ENCODE peak calls at places on chromosomes 6 and 20, in ten cellular contexts. U is tibial nerve, Q is colonic mucosa, H is PC-9, L is HL-60, P is AG04450, G is thoracic aorta, F is IMR-90, C is uterus, R is cardiac muscle cell. S is an unnamed sample.

GRCh38 chr20:35312348-35312747 is 20.1 kb upstream of the FAM83C start:
- DNase-seq in U (no peak), Q (no peak), H (peak), L (no peak), P (peak), G (no peak), F (peak), C (no peak), R (peak), S (peak)

GRCh38 chr20:18712877-18713276 is 100.7 kb upstream of the SCP2D1 start:
- DNase-seq in U (no peak), Q (no peak), H (no peak), L (no peak), P (no peak), G (no peak), F (no peak), C (no peak), R (no peak), S (no peak)

GRCh38 chr6:3320238-3320637 is 61.5 kb downstream of the PSMG4 start:
- DNase-seq in U (no peak), Q (no peak), H (no peak), L (no peak), P (no peak), G (no peak), F (no peak), C (no peak), R (no peak), S (no peak)

GRCh38 chr6:45448417-45449389 is 71.0 kb upstream of the SUPT3H start:
- DNase-seq in U (no peak), Q (no peak), H (no peak), L (no peak), P (no peak), G (no peak), F (peak), C (no peak), R (no peak), S (no peak)

GRCh38 chr6:16392010-16392409 is 153.6 kb downstream of the GMPR start:
- DNase-seq in U (no peak), Q (no peak), H (no peak), L (no peak), P (no peak), G (no peak), F (no peak), C (no peak), R (peak), S (no peak)

GRCh38 chr6:39003072-39003471 is 45.5 kb upstream of the GLP1R start:
- DNase-seq in U (no peak), Q (no peak), H (no peak), L (no peak), P (no peak), G (no peak), F (no peak), C (no peak), R (peak), S (no peak)

GRCh38 chr6:42404494-42404893 is 47.2 kb downstream of the TRERF1 start:
- DNase-seq in U (no peak), Q (peak), H (peak), L (no peak), P (no peak), G (no peak), F (peak), C (no peak), R (peak), S (peak)

GRCh38 chr6:167576050-167576741 is 250.5 kb upstream of the AFDN start:
- DNase-seq in U (no peak), Q (peak), H (no peak), L (no peak), P (no peak), G (no peak), F (no peak), C (no peak), R (no peak), S (no peak)

GRCh38 chr20:63625771-63626423 is 1.0 kb downstream of the GMEB2 start:
- DNase-seq in U (no peak), Q (no peak), H (no peak), L (no peak), P (no peak), G (no peak), F (peak), C (no peak), R (peak), S (no peak)

GRCh38 chr6:109315331-109316129 is 66.7 kb downstream of the CD164 start:
- DNase-seq in U (no peak), Q (no peak), H (no peak), L (no peak), P (no peak), G (no peak), F (no peak), C (no peak), R (no peak), S (no peak)

GRCh38 chr6:313917-314316 is 21.6 kb downstream of the DUSP22 start:
- DNase-seq in U (no peak), Q (no peak), H (no peak), L (no peak), P (no peak), G (no peak), F (peak), C (no peak), R (no peak), S (no peak)

GRCh38 chr6:2179950-2180349 is 65.5 kb downstream of the GMDS start:
- DNase-seq in U (no peak), Q (no peak), H (no peak), L (no peak), P (no peak), G (no peak), F (peak), C (no peak), R (peak), S (no peak)

GRCh38 chr20:47765715-47766594 is 19.3 kb downstream of the SULF2 start:
- DNase-seq in U (no peak), Q (no peak), H (peak), L (no peak), P (no peak), G (no peak), F (no peak), C (no peak), R (no peak), S (no peak)

GRCh38 chr6:22141271-22141745 is 155.5 kb downstream of the PRL start:
- DNase-seq in U (no peak), Q (no peak), H (peak), L (no peak), P (no peak), G (no peak), F (peak), C (peak), R (peak), S (no peak)

GRCh38 chr20:10328897-10329255 is 105.1 kb downstream of the MKKS start:
- DNase-seq in U (no peak), Q (no peak), H (no peak), L (no peak), P (no peak), G (no peak), F (no peak), C (no peak), R (no peak), S (no peak)

GRCh38 chr20:64222273-64222672 is 33.3 kb upstream of the PCMTD2 start:
- DNase-seq in U (no peak), Q (no peak), H (peak), L (no peak), P (no peak), G (no peak), F (peak), C (no peak), R (no peak), S (peak)

GRCh38 chr20:62616728-62617621 is 25.3 kb upstream of the SLCO4A1 start:
- DNase-seq in U (no peak), Q (peak), H (peak), L (peak), P (peak), G (no peak), F (peak), C (peak), R (peak), S (peak)

GRCh38 chr6:467671-468082 is 76.1 kb downstream of the IRF4 start:
- DNase-seq in U (no peak), Q (no peak), H (no peak), L (no peak), P (no peak), G (no peak), F (no peak), C (no peak), R (no peak), S (no peak)

GRCh38 chr6:143501851-143502250 is 9.7 kb downstream of the FUCA2 start:
- DNase-seq in U (no peak), Q (no peak), H (no peak), L (no peak), P (no peak), G (no peak), F (no peak), C (no peak), R (no peak), S (no peak)

GRCh38 chr6:163427498-163428254 is 13.2 kb downstream of the QKI start:
- DNase-seq in U (no peak), Q (no peak), H (no peak), L (no peak), P (peak), G (no peak), F (peak), C (no peak), R (peak), S (peak)

GRCh38 chr6:7267521-7268091 is 45.4 kb downstream of the SSR1 start:
- DNase-seq in U (no peak), Q (no peak), H (peak), L (no peak), P (peak), G (peak), F (peak), C (no peak), R (peak), S (peak)

GRCh38 chr20:62239278-62239879 is 1.1 kb downstream of the OSBPL2 start:
- DNase-seq in U (no peak), Q (peak), H (no peak), L (no peak), P (no peak), G (no peak), F (no peak), C (no peak), R (no peak), S (peak)

GRCh38 chr6:17602888-17603287 is 2.8 kb downstream of the FAM8A1 start:
- DNase-seq in U (no peak), Q (no peak), H (no peak), L (no peak), P (no peak), G (no peak), F (no peak), C (no peak), R (no peak), S (no peak)

GRCh38 chr6:73566954-73567591 is 46.2 kb upstream of the EEF1A1 start:
- DNase-seq in U (peak), Q (peak), H (peak), L (peak), P (no peak), G (peak), F (peak), C (peak), R (peak), S (no peak)

GRCh38 chr6:55282145-55282544 is 45.1 kb upstream of the GFRAL start:
- DNase-seq in U (no peak), Q (no peak), H (no peak), L (no peak), P (no peak), G (no peak), F (no peak), C (no peak), R (peak), S (no peak)

GRCh38 chr6:15457903-15458530 is 204.8 kb downstream of the DTNBP1 start:
- DNase-seq in U (no peak), Q (no peak), H (no peak), L (no peak), P (no peak), G (no peak), F (no peak), C (no peak), R (no peak), S (no peak)

GRCh38 chr6:56690519-56691200 is 48.0 kb upstream of the DST start:
- DNase-seq in U (no peak), Q (no peak), H (no peak), L (no peak), P (no peak), G (no peak), F (peak), C (no peak), R (peak), S (peak)

GRCh38 chr6:87938287-87938686 is 109.4 kb upstream of the SPACA1 start:
- DNase-seq in U (no peak), Q (no peak), H (no peak), L (no peak), P (no peak), G (no peak), F (no peak), C (no peak), R (no peak), S (no peak)

GRCh38 chr20:16459019-16459700 is 114.1 kb downstream of the KIF16B start:
- DNase-seq in U (no peak), Q (no peak), H (no peak), L (no peak), P (peak), G (peak), F (peak), C (peak), R (peak), S (peak)

GRCh38 chr20:23655551-23656211 is 17.9 kb upstream of the CST3 start:
- DNase-seq in U (no peak), Q (no peak), H (no peak), L (peak), P (no peak), G (no peak), F (no peak), C (no peak), R (peak), S (no peak)

GRCh38 chr6:21229061-21229460 is 364.5 kb upstream of the SOX4 start:
- DNase-seq in U (no peak), Q (no peak), H (no peak), L (no peak), P (no peak), G (no peak), F (peak), C (no peak), R (no peak), S (no peak)

GRCh38 chr6:31621320-31621939 is 915 bp downstream of the PRRC2A start:
- DNase-seq in U (no peak), Q (no peak), H (no peak), L (no peak), P (no peak), G (no peak), F (no peak), C (no peak), R (no peak), S (no peak)

GRCh38 chr6:20757761-20758160 is 223.5 kb downstream of the CDKAL1 start:
- DNase-seq in U (no peak), Q (no peak), H (no peak), L (no peak), P (no peak), G (no peak), F (peak), C (no peak), R (no peak), S (peak)

GRCh38 chr20:42483694-42484303 is 705.9 kb downstream of the PTPRT start:
- DNase-seq in U (no peak), Q (peak), H (peak), L (peak), P (no peak), G (no peak), F (no peak), C (no peak), R (peak), S (no peak)

GRCh38 chr20:57392130-57392445 is 892 bp downstream of the RBM38 start:
- DNase-seq in U (no peak), Q (no peak), H (no peak), L (no peak), P (no peak), G (no peak), F (no peak), C (no peak), R (no peak), S (no peak)

GRCh38 chr6:142883011-142883410 is 62.0 kb downstream of the HIVEP2 start:
- DNase-seq in U (no peak), Q (no peak), H (no peak), L (no peak), P (no peak), G (no peak), F (peak), C (no peak), R (peak), S (no peak)

GRCh38 chr6:101770116-101770515 is 376.6 kb downstream of the GRIK2 start:
- DNase-seq in U (no peak), Q (no peak), H (no peak), L (no peak), P (no peak), G (no peak), F (no peak), C (no peak), R (no peak), S (no peak)

GRCh38 chr6:343226-343935 is 48.2 kb upstream of the IRF4 start:
- DNase-seq in U (no peak), Q (no peak), H (no peak), L (no peak), P (no peak), G (no peak), F (no peak), C (no peak), R (no peak), S (no peak)

GRCh38 chr20:44448753-44449546 is 26.7 kb upstream of the TTPAL start:
- DNase-seq in U (no peak), Q (peak), H (no peak), L (no peak), P (no peak), G (no peak), F (no peak), C (no peak), R (peak), S (no peak)
- TF ChIP-seq CTCF in U (no peak), Q (no peak), H (peak), L (no peak), P (peak), G (no peak), F (peak), C (no peak), R (peak), S (no peak)

DNA sequence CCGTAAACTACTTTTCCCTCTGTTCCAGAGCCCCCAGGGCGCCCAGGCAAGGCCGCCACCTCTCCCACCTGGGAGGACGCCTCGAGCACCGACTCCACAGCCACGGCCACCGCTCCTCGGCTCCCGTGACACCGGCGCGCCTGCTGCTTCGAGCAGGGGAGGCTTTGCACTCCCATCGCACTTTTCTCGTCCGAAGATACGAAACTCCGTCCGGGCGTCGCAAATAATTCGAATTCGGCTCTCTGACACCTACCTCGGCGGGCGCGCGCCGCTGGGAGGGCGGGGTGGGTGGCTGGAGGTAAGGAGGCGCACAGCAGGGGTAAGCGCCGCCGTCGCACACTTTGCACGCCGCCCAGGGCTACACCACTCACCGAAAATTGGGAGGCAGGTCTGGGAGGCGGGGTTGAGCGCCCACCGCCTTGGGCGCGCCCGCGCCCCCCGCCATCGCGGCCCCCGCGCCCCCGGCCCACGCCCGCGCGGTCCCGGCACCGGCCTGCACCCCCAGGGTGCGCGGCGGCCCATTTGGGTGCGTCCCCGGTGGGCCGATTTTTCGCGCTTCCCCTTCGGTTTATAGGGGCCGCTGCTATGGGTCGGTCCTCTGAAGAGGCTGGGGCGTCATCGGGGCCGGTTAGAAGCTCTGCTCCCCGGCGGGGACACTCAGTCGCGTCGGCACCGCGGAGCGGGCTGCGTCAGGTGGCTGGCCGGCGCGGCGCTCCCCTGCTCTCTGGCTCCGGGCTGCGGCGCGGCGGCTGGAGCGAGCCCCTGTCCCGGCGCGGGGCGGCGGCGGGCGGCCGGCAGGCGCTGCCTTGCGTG is 36.2 kb downstream of the GNAS start:
- DNase-seq in U (peak), Q (peak), H (peak), L (peak), P (no peak), G (peak), F (peak), C (peak), R (peak), S (peak)
- H3K27ac ChIP-seq in U (peak), Q (peak), H (no peak), L (peak), P (no peak), G (peak), F (no peak), C (peak), R (peak), S (peak)

GRCh38 chr6:85115876-85116275 is 334.0 kb upstream of the NT5E start:
- DNase-seq in U (no peak), Q (no peak), H (no peak), L (no peak), P (no peak), G (no peak), F (no peak), C (no peak), R (no peak), S (no peak)

GRCh38 chr6:85116475-85116874 is 333.4 kb upstream of the NT5E start:
- DNase-seq in U (no peak), Q (no peak), H (no peak), L (no peak), P (no peak), G (no peak), F (no peak), C (no peak), R (no peak), S (no peak)

GRCh38 chr6:85113934-85114582 is 335.8 kb upstream of the NT5E start:
- DNase-seq in U (peak), Q (no peak), H (no peak), L (no peak), P (no peak), G (no peak), F (no peak), C (no peak), R (peak), S (no peak)

GRCh38 chr6:85114583-85114939 is 335.3 kb upstream of the NT5E start:
- DNase-seq in U (no peak), Q (no peak), H (no peak), L (no peak), P (no peak), G (no peak), F (no peak), C (no peak), R (no peak), S (no peak)

DNA sequence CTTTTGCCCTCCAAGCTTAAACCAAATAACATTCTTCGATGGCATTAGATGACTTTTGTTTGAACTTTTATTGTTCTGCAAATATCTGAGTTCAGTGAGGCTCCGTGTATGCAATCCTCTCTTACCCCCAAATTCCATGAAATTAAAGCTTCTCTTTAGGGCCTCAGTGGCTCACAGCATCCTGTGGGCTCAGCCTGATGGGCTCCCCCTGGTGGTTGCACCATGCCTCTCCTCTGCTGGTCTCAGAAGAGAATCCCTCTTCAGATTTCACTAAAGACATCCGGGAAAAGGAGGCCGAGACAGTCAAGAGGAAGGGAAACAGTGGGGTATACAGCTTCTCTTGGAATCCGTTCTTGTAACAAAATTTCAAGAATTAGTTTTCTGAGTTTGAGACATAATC is 331.6 kb upstream of the NT5E start:
- DNase-seq in U (no peak), Q (no peak), H (no peak), L (no peak), P (no peak), G (no peak), F (no peak), C (no peak), R (no peak), S (no peak)
- TF ChIP-seq CTCF in U (no peak), Q (no peak), H (no peak), L (no peak), P (peak), G (no peak), F (no peak), C (no peak), R (peak), S (no peak)

GRCh38 chr6:67328269-67328668 is 1306.8 kb upstream of the ADGRB3 start:
- DNase-seq in U (no peak), Q (no peak), H (no peak), L (no peak), P (no peak), G (no peak), F (no peak), C (no peak), R (no peak), S (no peak)

GRCh38 chr6:67336014-67336413 is 1299.1 kb upstream of the ADGRB3 start:
- DNase-seq in U (no peak), Q (no peak), H (no peak), L (no peak), P (no peak), G (no peak), F (no peak), C (no peak), R (no peak), S (no peak)

GRCh38 chr6:67331304-67331703 is 1303.8 kb upstream of the ADGRB3 start:
- DNase-seq in U (no peak), Q (no peak), H (no peak), L (no peak), P (no peak), G (no peak), F (no peak), C (no peak), R (peak), S (no peak)
- H3K27ac ChIP-seq in U (no peak), Q (no peak), H (no peak), L (no peak), P (no peak), G (no peak), F (no peak), C (no peak), R (no peak), S (no peak)

GRCh38 chr6:13194852-13195251 is 133.5 kb downstream of the TBC1D7 start:
- DNase-seq in U (no peak), Q (peak), H (peak), L (peak), P (peak), G (no peak), F (peak), C (no peak), R (peak), S (peak)
- TF ChIP-seq CTCF in U (peak), Q (peak), H (no peak), L (peak), P (peak), G (peak), F (peak), C (no peak), R (peak), S (peak)